ENCODE peak calls at places on chromosome 14, in ten cellular contexts. X is natural killer cell, T is GM12865, G is right atrium auricular region, P is endothelial cell, S is kidney epithelial cell, M is fibroblast of the aortic adventitia, W is cardiac fibroblast, O is heart left ventricle, B is ovary. Q is an unnamed sample.

GRCh38 chr14:71574976-71575375 is 357.3 kb upstream of the RGS6 start:
- DNase-seq in S (no peak), P (no peak), B (no peak), W (peak), T (no peak), O (no peak), X (no peak), G (no peak), M (peak), Q (no peak)

GRCh38 chr14:73168274-73168673 is 32.0 kb downstream of the PSEN1 start:
- DNase-seq in O (no peak), S (no peak), G (no peak), P (no peak), M (no peak), B (no peak), X (no peak), T (no peak), W (no peak), Q (no peak)

GRCh38 chr14:22980672-22981089 is 1.7 kb downstream of the AJUBA start:
- DNase-seq in T (no peak), X (no peak), M (peak), O (no peak), S (no peak), W (peak), P (no peak), B (peak), G (no peak), Q (peak)

GRCh38 chr14:72094844-72095582 is 162.8 kb downstream of the RGS6 start:
- DNase-seq in W (no peak), M (no peak), O (no peak), S (no peak), X (no peak), G (no peak), T (peak), P (no peak), B (no peak), Q (no peak)

GRCh38 chr14:32259368-32260013 is 56.4 kb upstream of the RNU6-8 start:
- DNase-seq in P (no peak), G (no peak), S (peak), O (no peak), B (no peak), W (peak), X (no peak), M (peak), T (peak), Q (no peak)

GRCh38 chr14:59037086-59037485 is 151.4 kb upstream of the DAAM1 start:
- DNase-seq in S (no peak), T (no peak), G (no peak), B (no peak), X (no peak), P (no peak), W (no peak), O (no peak), M (no peak), Q (no peak)

GRCh38 chr14:89190779-89191513 is 226.1 kb downstream of the FOXN3 start:
- DNase-seq in O (no peak), G (no peak), B (no peak), X (no peak), M (no peak), P (no peak), S (no peak), W (no peak), T (no peak), Q (no peak)

GRCh38 chr14:96192975-96193805 is 11.4 kb upstream of the BDKRB2 start:
- DNase-seq in S (no peak), X (no peak), G (no peak), T (no peak), P (no peak), W (no peak), B (no peak), M (no peak), O (no peak), Q (no peak)

GRCh38 chr14:89720076-89720687 is 234.3 kb downstream of the EFCAB11 start:
- DNase-seq in B (no peak), W (no peak), M (no peak), P (no peak), G (no peak), O (no peak), X (peak), S (no peak), T (peak), Q (no peak)

GRCh38 chr14:54981698-54982097 is 45.2 kb downstream of the WDHD1 start:
- DNase-seq in M (peak), X (no peak), O (no peak), T (no peak), S (no peak), P (no peak), W (peak), B (no peak), G (no peak), Q (no peak)

GRCh38 chr14:59464651-59465569 is at the start of gene GPR135:
- DNase-seq in T (peak), B (peak), P (peak), O (peak), G (no peak), W (peak), S (no peak), X (peak), M (peak), Q (peak)

GRCh38 chr14:99273724-99274345 is 1.8 kb upstream of the BCL11B start:
- DNase-seq in T (no peak), M (no peak), G (no peak), O (no peak), P (no peak), W (no peak), X (no peak), B (no peak), S (no peak), Q (no peak)

GRCh38 chr14:51093371-51094281 is 1.3 kb downstream of the TRIM9 start:
- DNase-seq in S (no peak), T (peak), B (peak), M (no peak), W (no peak), P (peak), O (peak), X (no peak), G (no peak), Q (peak)

GRCh38 chr14:48974994-48975393 is 611.2 kb downstream of the RPS29 start:
- DNase-seq in P (no peak), M (no peak), B (no peak), S (no peak), W (no peak), T (no peak), G (no peak), X (no peak), O (no peak), Q (no peak)

GRCh38 chr14:35406811-35407630 is 2.5 kb upstream of the NFKBIA start:
- DNase-seq in O (no peak), T (peak), P (no peak), B (no peak), G (no peak), X (no peak), M (peak), S (no peak), W (peak), Q (no peak)

GRCh38 chr14:89012272-89013097 is 188.0 kb downstream of the TTC8 start:
- DNase-seq in M (no peak), S (no peak), P (no peak), B (no peak), W (no peak), O (no peak), G (no peak), X (no peak), T (no peak), Q (no peak)

GRCh38 chr14:53613404-53614253 is 343.0 kb downstream of the BMP4 start:
- DNase-seq in B (no peak), M (no peak), S (peak), O (no peak), W (no peak), T (peak), P (no peak), G (no peak), X (no peak), Q (no peak)

GRCh38 chr14:73500360-73500759 is 9.6 kb downstream of the RIOX1 start:
- DNase-seq in M (no peak), P (no peak), G (no peak), B (no peak), X (no peak), W (no peak), O (no peak), S (no peak), T (no peak), Q (no peak)

GRCh38 chr14:103932791-103933490 is 4.7 kb downstream of the TDRD9 start:
- DNase-seq in X (no peak), B (no peak), W (no peak), M (no peak), P (no peak), G (no peak), O (no peak), S (no peak), T (no peak), Q (no peak)

GRCh38 chr14:99518441-99519346 is 37.5 kb downstream of the CCNK start:
- DNase-seq in O (peak), W (peak), P (peak), M (peak), T (peak), G (peak), S (no peak), X (peak), B (peak), Q (peak)

GRCh38 chr14:94366146-94366887 is 22.1 kb downstream of the SERPINA1 start:
- DNase-seq in B (no peak), G (no peak), S (no peak), O (no peak), X (no peak), M (no peak), W (no peak), P (no peak), T (no peak), Q (no peak)

GRCh38 chr14:95876769-95877490 is at the start of gene TUNAR:
- DNase-seq in S (no peak), O (no peak), G (no peak), B (no peak), T (no peak), W (no peak), M (no peak), P (peak), X (no peak), Q (no peak)

GRCh38 chr14:86788229-86788628 is 1204.8 kb downstream of the GALC start:
- DNase-seq in M (peak), B (no peak), X (no peak), O (no peak), G (no peak), T (no peak), S (no peak), W (no peak), P (no peak), Q (no peak)

GRCh38 chr14:33918256-33918655 is 32.6 kb downstream of the EGLN3 start:
- DNase-seq in G (no peak), M (no peak), S (no peak), B (no peak), P (no peak), X (no peak), O (no peak), T (no peak), W (peak), Q (no peak)

GRCh38 chr14:71855399-71856036 is 76.7 kb upstream of the RGS6 start:
- DNase-seq in X (no peak), T (peak), O (peak), G (peak), W (peak), B (no peak), M (peak), S (peak), P (peak), Q (peak)

GRCh38 chr14:23041729-23042128 is 283 bp upstream of the PSMB11 start:
- DNase-seq in S (no peak), O (no peak), B (no peak), G (no peak), X (no peak), M (no peak), T (no peak), P (no peak), W (no peak), Q (no peak)

GRCh38 chr14:93023039-93023438 is 92.7 kb downstream of the ITPK1 start:
- DNase-seq in M (no peak), S (no peak), W (no peak), P (no peak), T (peak), X (no peak), B (no peak), O (no peak), G (no peak), Q (no peak)

GRCh38 chr14:105124837-105125222 is 43.7 kb downstream of the JAG2 start:
- DNase-seq in S (no peak), O (no peak), X (no peak), M (no peak), B (no peak), T (no peak), W (no peak), G (no peak), P (no peak), Q (peak)

GRCh38 chr14:51889851-51890250 is 29.4 kb downstream of the GNG2 start:
- DNase-seq in S (no peak), G (no peak), X (no peak), O (no peak), B (no peak), P (no peak), W (peak), T (no peak), M (no peak), Q (no peak)

GRCh38 chr14:33509927-33510535 is 440.8 kb downstream of the EGLN3 start:
- DNase-seq in B (no peak), T (no peak), G (no peak), W (peak), X (no peak), P (no peak), S (peak), O (no peak), M (peak), Q (no peak)

GRCh38 chr14:98262566-98262965 is 1009.4 kb downstream of the BCL11B start:
- DNase-seq in S (no peak), O (no peak), G (no peak), B (no peak), M (no peak), W (no peak), T (no peak), X (no peak), P (no peak), Q (no peak)

GRCh38 chr14:99708449-99708848 is 24.4 kb downstream of the CYP46A1 start:
- DNase-seq in B (no peak), G (peak), S (no peak), T (no peak), W (no peak), X (no peak), O (no peak), P (no peak), M (no peak), Q (peak)

GRCh38 chr14:34283590-34283989 is 178.4 kb downstream of the SPTSSA start:
- DNase-seq in G (no peak), P (no peak), B (no peak), W (no peak), X (no peak), T (no peak), O (no peak), S (no peak), M (no peak), Q (no peak)

GRCh38 chr14:75240781-75241180 is 37.8 kb upstream of the FOS start:
- DNase-seq in S (no peak), T (no peak), X (no peak), W (no peak), B (no peak), M (no peak), O (no peak), P (no peak), G (no peak), Q (no peak)

GRCh38 chr14:75234173-75234855 is 44.3 kb upstream of the FOS start:
- DNase-seq in G (peak), S (no peak), M (peak), T (no peak), O (peak), W (peak), X (no peak), B (no peak), P (no peak), Q (no peak)

GRCh38 chr14:75236897-75237296 is 41.7 kb upstream of the FOS start:
- DNase-seq in X (no peak), W (no peak), B (no peak), O (no peak), S (no peak), G (no peak), P (no peak), M (no peak), T (no peak), Q (no peak)

GRCh38 chr14:75242546-75243273 is 35.9 kb upstream of the FOS start:
- DNase-seq in O (no peak), M (peak), X (no peak), S (no peak), G (no peak), T (no peak), B (no peak), W (peak), P (no peak), Q (peak)

DNA sequence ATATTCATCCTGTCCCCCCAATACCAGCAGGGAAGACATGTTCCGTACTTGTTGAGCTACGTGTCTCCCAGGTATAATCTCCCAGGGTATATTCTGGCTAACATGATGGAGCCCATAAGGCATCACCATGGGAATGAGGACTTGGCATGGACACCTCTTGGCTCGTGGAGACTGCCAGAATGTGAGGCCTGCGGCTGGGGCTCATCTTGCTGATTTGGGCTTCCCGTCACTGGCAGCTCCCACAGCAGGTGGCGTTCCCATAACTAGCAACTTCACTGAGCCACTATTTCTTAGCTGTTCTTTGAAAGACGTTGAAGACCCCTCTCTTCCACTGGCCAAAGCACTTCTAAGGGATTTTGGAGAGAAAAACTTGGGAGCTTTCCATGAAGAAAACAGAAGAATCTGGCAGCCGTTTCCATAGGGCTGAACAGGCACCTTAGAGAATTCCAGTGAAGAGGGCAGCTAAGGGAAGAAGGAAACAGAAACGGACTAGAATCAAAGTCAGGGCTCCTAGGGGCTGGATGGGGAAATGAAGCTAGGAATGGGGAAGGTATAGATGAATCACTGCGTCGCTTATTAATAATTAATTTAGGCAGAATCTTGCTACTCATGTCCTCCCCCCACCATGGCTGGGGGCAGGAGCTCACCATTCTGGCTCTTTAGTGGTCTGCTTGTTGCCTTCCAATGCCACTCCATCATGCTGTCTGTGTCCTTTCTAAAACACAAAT is 39.7 kb upstream of the FOS start:
- DNase-seq in W (peak), O (peak), P (no peak), B (peak), X (no peak), G (no peak), M (no peak), T (no peak), S (no peak), Q (no peak)
- TF ChIP-seq CTCF in W (no peak), O (peak), P (no peak), B (no peak), X (no peak), G (peak), M (peak), T (no peak), S (no peak), Q (no peak)

GRCh38 chr14:64705406-64706118 is 1.3 kb downstream of the PLEKHG3 start:
- DNase-seq in M (no peak), B (peak), P (no peak), S (no peak), T (no peak), G (no peak), X (peak), O (peak), W (no peak), Q (no peak)

GRCh38 chr14:64703393-64704144 is 655 bp upstream of the PLEKHG3 start:
- DNase-seq in M (peak), P (peak), W (peak), T (no peak), S (no peak), B (no peak), G (no peak), X (no peak), O (no peak), Q (no peak)

GRCh38 chr14:64706119-64706465 is 1.9 kb downstream of the PLEKHG3 start:
- DNase-seq in X (no peak), W (no peak), P (no peak), S (no peak), T (no peak), M (no peak), O (no peak), G (no peak), B (no peak), Q (no peak)

GRCh38 chr14:64704145-64704742 is at the start of gene PLEKHG3:
- DNase-seq in M (peak), B (peak), T (no peak), P (peak), G (no peak), X (peak), W (peak), S (no peak), O (peak), Q (peak)

DNA sequence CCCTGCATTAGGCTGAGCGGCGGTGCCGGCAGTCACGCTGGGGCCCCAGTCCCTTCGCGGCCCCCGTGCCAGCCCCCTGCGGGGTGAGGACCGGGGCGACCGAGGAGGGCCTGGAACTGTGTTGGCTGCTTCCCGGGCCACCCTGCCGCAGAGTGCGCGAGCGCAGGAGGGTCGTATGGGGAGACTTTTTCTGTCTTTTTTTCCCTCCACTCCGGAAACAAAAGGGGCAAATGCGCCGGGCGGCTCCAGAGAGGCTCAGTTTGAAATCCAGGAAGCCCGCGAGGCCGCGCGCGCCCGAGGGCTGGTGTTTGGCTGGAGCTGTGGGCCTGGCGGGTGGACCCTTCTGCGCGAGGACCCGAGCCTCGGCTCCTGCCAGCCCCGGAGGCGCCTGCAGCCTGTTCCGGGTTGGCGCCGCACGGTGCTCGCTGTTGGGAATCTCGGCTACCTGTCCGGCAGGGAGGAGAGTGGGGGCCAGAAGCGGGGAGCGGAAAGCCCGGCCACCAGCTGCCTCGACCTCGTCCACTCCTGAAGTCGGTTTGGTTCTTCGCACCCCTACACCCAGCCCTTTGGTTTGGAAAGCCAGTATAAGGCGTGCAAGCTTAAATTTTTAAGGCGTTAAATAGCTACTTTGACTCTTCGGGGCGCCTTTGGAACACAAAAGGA is 650 bp downstream of the PLEKHG3 start:
- DNase-seq in S (no peak), O (no peak), M (no peak), P (peak), W (no peak), G (no peak), X (peak), T (no peak), B (peak), Q (no peak)
- TF ChIP-seq CTCF in S (no peak), O (no peak), M (no peak), P (no peak), W (no peak), G (no peak), X (no peak), T (no peak), B (no peak), Q (no peak)

DNA sequence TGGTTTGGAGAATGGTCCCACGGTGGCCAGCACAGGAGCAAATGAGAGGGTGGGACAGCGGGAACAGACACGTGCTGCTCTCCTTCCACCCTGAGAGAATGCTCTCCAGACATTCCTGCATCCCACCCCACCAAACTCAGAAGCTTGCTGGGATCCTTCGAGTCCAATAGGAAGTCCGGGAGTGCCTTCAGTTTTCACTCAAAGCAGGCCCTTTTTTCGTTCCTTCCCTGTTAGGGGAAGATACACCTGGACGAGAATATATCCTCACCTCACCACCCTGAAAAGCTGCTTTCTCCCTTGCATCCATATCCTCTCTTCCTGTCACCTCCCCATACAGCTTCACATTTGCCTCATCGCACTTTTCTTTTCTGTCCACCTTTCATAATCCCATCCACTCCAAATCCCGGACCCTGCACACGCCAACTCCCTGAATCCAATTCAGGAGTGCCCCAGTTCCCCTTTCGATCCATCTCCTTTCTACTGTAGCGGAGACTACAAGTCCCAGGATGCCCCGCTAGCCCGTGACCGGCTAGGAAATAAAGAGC is 2.4 kb downstream of the TMEM253 start:
- DNase-seq in G (no peak), W (no peak), B (no peak), T (no peak), X (no peak), O (no peak), M (no peak), P (no peak), S (no peak), Q (no peak)
- TF ChIP-seq CTCF in G (no peak), W (no peak), B (no peak), T (no peak), X (peak), O (no peak), M (no peak), P (peak), S (no peak), Q (no peak)

GRCh38 chr14:36520601-36521525 is 831 bp upstream of the NKX2-1 start:
- DNase-seq in G (no peak), S (no peak), M (no peak), T (no peak), P (peak), B (no peak), X (no peak), W (peak), O (no peak), Q (peak)
- TF ChIP-seq CTCF in G (peak), S (peak), M (no peak), T (no peak), P (no peak), B (no peak), X (no peak), W (no peak), O (no peak), Q (no peak)